ENCODE peak calls at places on chromosomes 12 and 14, in eight cellular contexts. M, Q, K, F, U, A, T and Y are unnamed samples.

GRCh38 chr14:28163261-28163660 is 603.3 kb upstream of the FOXG1 start:
- DNase-seq in T (no peak), U (no peak), K (no peak), M (no peak), Q (no peak), F (no peak), A (no peak), Y (no peak)

GRCh38 chr14:104284107-104284592 is 145.8 kb downstream of the KIF26A start:
- DNase-seq in A (no peak), U (no peak), Q (peak), K (no peak), T (no peak), F (no peak), M (no peak), Y (no peak)

GRCh38 chr12:11958216-11959091 is 112.3 kb upstream of the BCL2L14 start:
- DNase-seq in Q (no peak), T (peak), M (no peak), A (no peak), U (no peak), K (peak), F (no peak), Y (no peak)

GRCh38 chr12:57868870-57869609 is 22.5 kb upstream of the CTDSP2 start:
- DNase-seq in T (no peak), Q (peak), F (peak), A (peak), M (no peak), U (peak), K (peak), Y (no peak)

GRCh38 chr14:104359969-104360442 is 219.6 kb upstream of the C14orf180 start:
- DNase-seq in Q (no peak), A (no peak), U (no peak), T (no peak), K (no peak), M (no peak), F (peak), Y (peak)

GRCh38 chr14:39265741-39266588 is 32.2 kb downstream of the MIA2 start:
- DNase-seq in F (no peak), T (peak), U (no peak), M (no peak), Q (no peak), A (no peak), K (peak), Y (no peak)

GRCh38 chr12:68236421-68237059 is 10.9 kb upstream of the IL26 start:
- DNase-seq in T (peak), A (no peak), F (no peak), U (no peak), M (no peak), K (no peak), Q (no peak), Y (no peak)

GRCh38 chr12:13167226-13167625 is 29.3 kb upstream of the EMP1 start:
- DNase-seq in A (no peak), T (no peak), M (no peak), Q (no peak), K (peak), F (no peak), U (no peak), Y (no peak)

GRCh38 chr12:132642846-132643835 is 24.6 kb downstream of the P2RX2 start:
- DNase-seq in U (no peak), A (no peak), M (no peak), T (no peak), F (no peak), K (no peak), Q (no peak), Y (no peak)

GRCh38 chr14:64726585-64726890 is 22.3 kb downstream of the PLEKHG3 start:
- DNase-seq in F (no peak), U (no peak), T (no peak), K (peak), Q (no peak), A (peak), M (no peak), Y (no peak)

GRCh38 chr12:68451261-68452091 is 119.3 kb upstream of the MDM1 start:
- DNase-seq in A (no peak), F (peak), U (no peak), M (no peak), Q (no peak), K (peak), T (peak), Y (no peak)

GRCh38 chr14:105023791-105024480 is 3.1 kb upstream of the CDCA4 start:
- DNase-seq in F (no peak), K (peak), A (no peak), T (peak), M (no peak), U (no peak), Q (no peak), Y (no peak)

GRCh38 chr14:73713206-73713803 is 879 bp downstream of the PNMA1 start:
- DNase-seq in K (no peak), U (no peak), A (no peak), F (no peak), T (peak), M (no peak), Q (no peak), Y (no peak)

GRCh38 chr14:55412686-55413085 is 1.1 kb upstream of the ATG14 start:
- DNase-seq in T (peak), M (no peak), A (no peak), Q (no peak), K (no peak), F (no peak), U (no peak), Y (no peak)

GRCh38 chr12:115451785-115452736 is 768.1 kb upstream of the TBX3 start:
- DNase-seq in T (no peak), U (no peak), A (peak), K (peak), Q (peak), M (no peak), F (no peak), Y (no peak)

GRCh38 chr14:63039800-63040380 is 5.4 kb downstream of the KCNH5 start:
- DNase-seq in Q (peak), F (no peak), T (peak), K (peak), U (peak), M (no peak), A (peak), Y (no peak)

GRCh38 chr14:101595349-101595748 is 34.1 kb downstream of the DIO3 start:
- DNase-seq in A (no peak), U (no peak), F (no peak), Q (no peak), M (no peak), K (no peak), T (no peak), Y (no peak)

GRCh38 chr14:74635831-74636230 is 23.8 kb upstream of the LTBP2 start:
- DNase-seq in A (no peak), T (no peak), U (no peak), K (no peak), F (no peak), M (no peak), Q (no peak), Y (no peak)

GRCh38 chr14:35808076-35808657 is 928 bp downstream of the RALGAPA1 start:
- DNase-seq in F (no peak), A (peak), T (peak), K (peak), U (no peak), Q (peak), M (no peak), Y (no peak)

GRCh38 chr14:40855343-40855742 is 751.3 kb upstream of the LRFN5 start:
- DNase-seq in A (no peak), T (no peak), U (no peak), M (no peak), K (no peak), Q (no peak), F (no peak), Y (no peak)

GRCh38 chr12:53952871-53953734 is 1.6 kb upstream of the HOXC12 start:
- DNase-seq in Q (peak), U (no peak), F (no peak), K (no peak), M (no peak), A (peak), T (no peak), Y (no peak)

GRCh38 chr12:1634590-1635191 is 5.7 kb downstream of the WNT5B start:
- DNase-seq in K (peak), Q (peak), F (peak), A (peak), U (peak), M (no peak), T (peak), Y (no peak)

GRCh38 chr14:77458249-77458950 is 507 bp downstream of the AHSA1 start:
- DNase-seq in Q (peak), U (peak), A (peak), M (peak), F (no peak), K (peak), T (peak), Y (no peak)

GRCh38 chr14:103155013-103155412 is 31.8 kb downstream of the TNFAIP2 start:
- DNase-seq in F (peak), U (no peak), A (no peak), K (peak), M (no peak), T (peak), Q (no peak), Y (no peak)

GRCh38 chr14:32601908-32602307 is 272.8 kb downstream of the AKAP6 start:
- DNase-seq in K (peak), M (no peak), U (no peak), T (peak), Q (no peak), A (no peak), F (no peak), Y (no peak)

GRCh38 chr14:54894995-54895394 is 7.6 kb downstream of the GCH1 start:
- DNase-seq in U (no peak), F (no peak), K (peak), T (peak), M (no peak), A (no peak), Q (no peak), Y (no peak)

GRCh38 chr12:104358353-104359003 is 54.9 kb downstream of the EID3 start:
- DNase-seq in U (peak), Q (peak), M (no peak), F (peak), T (peak), A (peak), K (peak), Y (no peak)

GRCh38 chr12:89051065-89051677 is 301.1 kb downstream of the DUSP6 start:
- DNase-seq in T (peak), U (peak), F (no peak), A (peak), M (no peak), Q (peak), K (peak), Y (no peak)

GRCh38 chr12:54028324-54029201 is at the start of gene HOXC6:
- DNase-seq in U (no peak), T (peak), Q (no peak), K (no peak), F (no peak), M (no peak), A (peak), Y (no peak)

GRCh38 chr14:66038214-66038977 is 447.8 kb upstream of the CCDC196 start:
- DNase-seq in M (no peak), U (no peak), A (peak), T (peak), K (peak), Q (no peak), F (peak), Y (no peak)

GRCh38 chr12:13171921-13172859 is 24.3 kb upstream of the EMP1 start:
- DNase-seq in U (no peak), A (peak), M (no peak), K (peak), F (no peak), Q (peak), T (peak), Y (no peak)

GRCh38 chr12:26317942-26318565 is 122.7 kb downstream of the SSPN start:
- DNase-seq in U (no peak), A (no peak), K (peak), M (no peak), T (peak), F (no peak), Q (no peak), Y (no peak)

GRCh38 chr12:71578694-71579258 is 84.9 kb downstream of the ZFC3H1 start:
- DNase-seq in K (no peak), Q (no peak), U (no peak), M (no peak), A (no peak), F (no peak), T (no peak), Y (no peak)

GRCh38 chr14:68262567-68262966 is 443.0 kb downstream of the RAD51B start:
- DNase-seq in U (no peak), Q (no peak), A (no peak), T (no peak), K (no peak), M (no peak), F (no peak), Y (no peak)

GRCh38 chr14:104547310-104547997 is 32.1 kb upstream of the C14orf180 start:
- DNase-seq in A (no peak), U (no peak), M (no peak), Q (no peak), K (no peak), F (no peak), T (no peak), Y (peak)